ENCODE peak calls at places on chromosomes 11 and 22, in ten cellular contexts. N is mammary epithelial cell; O is EH; A is left kidney; C is occipital lobe; I is cardiac fibroblast; P is activated CD4-positive, alpha-beta T cell treated with anti-CD3 and anti-CD28 coated beads for 24 hours; Z is GM04503; M is pulmonary artery endothelial cell; G is uterus. K is an unnamed sample.

GRCh38 chr11:8252946-8253345 is 10.7 kb downstream of the LMO1 start:
- DNase-seq in C (no peak), N (no peak), P (no peak), I (no peak), G (no peak), Z (no peak), M (no peak), A (no peak), O (no peak), K (no peak)

GRCh38 chr11:129117595-129118350 is 74.4 kb downstream of the ARHGAP32 start:
- DNase-seq in Z (no peak), I (peak), G (peak), O (peak), N (peak), M (peak), C (no peak), A (peak), P (peak), K (no peak)

GRCh38 chr22:38758276-38758945 is 2.6 kb upstream of the SUN2 start:
- DNase-seq in I (no peak), G (no peak), C (no peak), O (no peak), M (no peak), A (peak), Z (no peak), P (peak), N (no peak), K (no peak)

GRCh38 chr22:24053481-24054226 is 42.5 kb downstream of the CABIN1 start:
- DNase-seq in O (peak), A (no peak), P (no peak), G (no peak), Z (no peak), N (no peak), M (no peak), I (peak), C (no peak), K (peak)

GRCh38 chr11:64086263-64086938 is 50.7 kb downstream of the FLRT1 start:
- DNase-seq in G (peak), P (no peak), O (no peak), I (peak), N (no peak), M (no peak), A (no peak), C (no peak), Z (no peak), K (no peak)

GRCh38 chr22:27231266-27231665 is 570.3 kb downstream of the MN1 start:
- DNase-seq in G (no peak), Z (no peak), I (no peak), P (no peak), M (no peak), O (no peak), C (no peak), N (no peak), A (no peak), K (no peak)

GRCh38 chr11:134951305-134951700 is 539.3 kb upstream of the B3GAT1 start:
- DNase-seq in P (no peak), C (peak), A (peak), G (no peak), I (peak), M (no peak), N (no peak), O (peak), Z (peak), K (peak)

GRCh38 chr11:2265396-2265795 is 5.0 kb downstream of the ASCL2 start:
- DNase-seq in Z (no peak), I (no peak), A (no peak), G (no peak), P (no peak), M (no peak), C (no peak), O (no peak), N (no peak), K (no peak)

GRCh38 chr11:2955896-2956476 is 26.8 kb upstream of the PHLDA2 start:
- DNase-seq in Z (no peak), G (no peak), M (no peak), N (no peak), I (no peak), C (no peak), A (peak), O (no peak), P (no peak), K (no peak)

GRCh38 chr11:36373040-36374010 is 77.2 kb downstream of the PRR5L start:
- DNase-seq in C (no peak), N (no peak), O (no peak), Z (no peak), I (no peak), G (no peak), P (no peak), A (no peak), M (no peak), K (no peak)

GRCh38 chr22:48402591-48403031 is 1425.1 kb downstream of the BRD1 start:
- DNase-seq in A (no peak), N (no peak), G (no peak), C (no peak), P (no peak), Z (no peak), O (no peak), M (no peak), I (no peak), K (no peak)

GRCh38 chr11:75981546-75981945 is 166.5 kb downstream of the UVRAG start:
- DNase-seq in N (no peak), C (no peak), A (no peak), O (no peak), Z (no peak), P (no peak), G (no peak), I (no peak), M (no peak), K (no peak)

GRCh38 chr11:44726278-44727113 is at the start of gene TSPAN18:
- DNase-seq in G (peak), O (no peak), N (no peak), C (no peak), Z (no peak), M (no peak), A (peak), I (no peak), P (no peak), K (no peak)

K was measured in posterior cingulate gyrus.